ENCODE peak calls at places on chromosomes 2 and 18, in four cellular contexts. One of them, this sample, is unnamed.

GRCh38 chr2:8587920-8588830 is 93.7 kb upstream of the ID2 start:
- DNase-seq in A549: no peak
- DNase-seq in K562: no peak
- DNase-seq in endothelial cell of umbilical vein: no peak
- DNase-seq in this sample: no peak

GRCh38 chr2:101858246-101858645 is 133.5 kb upstream of the IL1R2 start:
- DNase-seq in K562: no peak
- DNase-seq in A549: no peak
- DNase-seq in endothelial cell of umbilical vein: no peak
- DNase-seq in this sample: no peak

GRCh38 chr2:10333247-10333613 is 30.5 kb downstream of the HPCAL1 start:
- DNase-seq in K562: no peak
- DNase-seq in endothelial cell of umbilical vein: no peak
- DNase-seq in A549: no peak
- DNase-seq in this sample: peak

GRCh38 chr2:238159676-238160205 is 971 bp downstream of the ERFE start:
- DNase-seq in K562: no peak
- DNase-seq in A549: no peak
- DNase-seq in endothelial cell of umbilical vein: no peak
- DNase-seq in this sample: no peak

GRCh38 chr2:184598313-184599053 is at the start of gene ZNF804A:
- DNase-seq in K562: peak
- DNase-seq in endothelial cell of umbilical vein: peak
- DNase-seq in A549: peak
- DNase-seq in this sample: peak

GRCh38 chr2:119491776-119492525 is 32.3 kb downstream of the SCTR start:
- DNase-seq in A549: peak
- DNase-seq in K562: no peak
- DNase-seq in endothelial cell of umbilical vein: peak
- DNase-seq in this sample: no peak

GRCh38 chr18:62904396-62905285 is 189.3 kb downstream of the PHLPP1 start:
- DNase-seq in A549: no peak
- DNase-seq in endothelial cell of umbilical vein: peak
- DNase-seq in K562: no peak
- DNase-seq in this sample: no peak

GRCh38 chr2:201795608-201796477 is 10.5 kb upstream of the CDK15 start:
- DNase-seq in endothelial cell of umbilical vein: peak
- DNase-seq in K562: peak
- DNase-seq in A549: peak
- DNase-seq in this sample: peak

GRCh38 chr2:189305291-189305943 is 125.9 kb upstream of the COL5A2 start:
- DNase-seq in A549: no peak
- DNase-seq in endothelial cell of umbilical vein: no peak
- DNase-seq in K562: no peak
- DNase-seq in this sample: no peak

GRCh38 chr2:182447843-182448242 is 21.0 kb upstream of the PDE1A start:
- DNase-seq in A549: no peak
- DNase-seq in endothelial cell of umbilical vein: no peak
- DNase-seq in K562: no peak
- DNase-seq in this sample: no peak

GRCh38 chr18:56574827-56575226 is 63.6 kb downstream of the TXNL1 start:
- DNase-seq in A549: no peak
- DNase-seq in endothelial cell of umbilical vein: peak
- DNase-seq in K562: no peak
- DNase-seq in this sample: no peak

GRCh38 chr2:181312515-181312927 is 144.7 kb upstream of the ITGA4 start:
- DNase-seq in endothelial cell of umbilical vein: no peak
- DNase-seq in A549: no peak
- DNase-seq in K562: no peak
- DNase-seq in this sample: no peak

GRCh38 chr2:3612639-3613523 is 18.0 kb downstream of the COLEC11 start:
- DNase-seq in A549: no peak
- DNase-seq in endothelial cell of umbilical vein: no peak
- DNase-seq in K562: no peak
- DNase-seq in this sample: no peak

GRCh38 chr2:58428553-58429284 is 187.6 kb upstream of the FANCL start:
- DNase-seq in K562: no peak
- DNase-seq in A549: peak
- DNase-seq in endothelial cell of umbilical vein: no peak
- DNase-seq in this sample: no peak

GRCh38 chr2:239263937-239264837 is 136.6 kb downstream of the HDAC4 start:
- DNase-seq in A549: no peak
- DNase-seq in endothelial cell of umbilical vein: no peak
- DNase-seq in K562: no peak
- DNase-seq in this sample: peak

GRCh38 chr2:100741880-100742814 is 77.8 kb upstream of the NPAS2 start:
- DNase-seq in A549: no peak
- DNase-seq in endothelial cell of umbilical vein: no peak
- DNase-seq in K562: no peak
- DNase-seq in this sample: no peak

GRCh38 chr2:200308001-200308400 is 1.5 kb downstream of the SPATS2L start:
- DNase-seq in K562: no peak
- DNase-seq in A549: no peak
- DNase-seq in endothelial cell of umbilical vein: no peak
- DNase-seq in this sample: no peak

GRCh38 chr2:172021074-172021931 is 21.6 kb downstream of the METAP1D start:
- DNase-seq in endothelial cell of umbilical vein: no peak
- DNase-seq in K562: no peak
- DNase-seq in A549: no peak
- DNase-seq in this sample: no peak

GRCh38 chr2:8577573-8577972 is 104.3 kb upstream of the ID2 start:
- DNase-seq in A549: no peak
- DNase-seq in K562: no peak
- DNase-seq in endothelial cell of umbilical vein: no peak
- DNase-seq in this sample: no peak

GRCh38 chr18:21341141-21341540 is 99.1 kb downstream of the GREB1L start:
- DNase-seq in K562: no peak
- DNase-seq in endothelial cell of umbilical vein: no peak
- DNase-seq in A549: no peak
- DNase-seq in this sample: peak

GRCh38 chr2:62654423-62654791 is 51.1 kb upstream of the EHBP1 start:
- DNase-seq in A549: no peak
- DNase-seq in K562: no peak
- DNase-seq in endothelial cell of umbilical vein: no peak
- DNase-seq in this sample: no peak

GRCh38 chr2:186459009-186459408 is 27.1 kb upstream of the ZC3H15 start:
- DNase-seq in endothelial cell of umbilical vein: peak
- DNase-seq in A549: no peak
- DNase-seq in K562: no peak
- DNase-seq in this sample: peak

GRCh38 chr18:42915240-42915791 is 200.2 kb downstream of the RIT2 start:
- DNase-seq in K562: no peak
- DNase-seq in A549: no peak
- DNase-seq in endothelial cell of umbilical vein: no peak
- DNase-seq in this sample: no peak

GRCh38 chr2:105407946-105408743 is 9.3 kb upstream of the FHL2 start:
- DNase-seq in A549: no peak
- DNase-seq in K562: no peak
- DNase-seq in endothelial cell of umbilical vein: no peak
- DNase-seq in this sample: no peak

GRCh38 chr2:212454149-212454548 is 84.5 kb downstream of the ERBB4 start:
- DNase-seq in K562: no peak
- DNase-seq in A549: no peak
- DNase-seq in endothelial cell of umbilical vein: no peak
- DNase-seq in this sample: no peak

GRCh38 chr18:39751161-39751560 is 2185.6 kb upstream of the CELF4 start:
- DNase-seq in endothelial cell of umbilical vein: no peak
- DNase-seq in A549: no peak
- DNase-seq in K562: no peak
- DNase-seq in this sample: no peak

GRCh38 chr2:203328735-203329549 is 748 bp downstream of the ABI2 start:
- DNase-seq in K562: peak
- DNase-seq in A549: peak
- DNase-seq in endothelial cell of umbilical vein: peak
- DNase-seq in this sample: peak

GRCh38 chr2:168237741-168238140 is 9.7 kb downstream of the STK39 start:
- DNase-seq in endothelial cell of umbilical vein: peak
- DNase-seq in A549: no peak
- DNase-seq in K562: no peak
- DNase-seq in this sample: no peak

GRCh38 chr2:75986617-75987016 is 275.9 kb upstream of the GCFC2 start:
- DNase-seq in K562: no peak
- DNase-seq in endothelial cell of umbilical vein: no peak
- DNase-seq in A549: no peak
- DNase-seq in this sample: no peak

GRCh38 chr2:215764441-215765048 is 248.8 kb downstream of the MREG start:
- DNase-seq in K562: peak
- DNase-seq in endothelial cell of umbilical vein: peak
- DNase-seq in A549: no peak
- DNase-seq in this sample: peak

GRCh38 chr2:144239726-144240125 is 280.2 kb downstream of the ZEB2 start:
- DNase-seq in endothelial cell of umbilical vein: no peak
- DNase-seq in K562: no peak
- DNase-seq in A549: no peak
- DNase-seq in this sample: no peak

GRCh38 chr2:10475221-10475722 is 27.1 kb upstream of the ODC1 start:
- DNase-seq in A549: no peak
- DNase-seq in K562: no peak
- DNase-seq in endothelial cell of umbilical vein: no peak
- DNase-seq in this sample: no peak

GRCh38 chr2:925309-925708 is 25.3 kb upstream of the SNTG2 start:
- DNase-seq in endothelial cell of umbilical vein: no peak
- DNase-seq in A549: no peak
- DNase-seq in K562: no peak
- DNase-seq in this sample: no peak

GRCh38 chr2:207121784-207122183 is 44.0 kb downstream of the KLF7 start:
- DNase-seq in K562: no peak
- DNase-seq in endothelial cell of umbilical vein: peak
- DNase-seq in A549: no peak
- DNase-seq in this sample: no peak

GRCh38 chr2:31504305-31504704 is 76.4 kb downstream of the SRD5A2 start:
- DNase-seq in K562: no peak
- DNase-seq in A549: no peak
- DNase-seq in endothelial cell of umbilical vein: no peak
- DNase-seq in this sample: no peak

GRCh38 chr2:212998629-212999359 is 152.6 kb downstream of the IKZF2 start:
- DNase-seq in A549: no peak
- DNase-seq in K562: no peak
- DNase-seq in endothelial cell of umbilical vein: no peak
- DNase-seq in this sample: no peak

GRCh38 chr18:7904529-7904928 is 337.4 kb downstream of the PTPRM start:
- DNase-seq in A549: no peak
- DNase-seq in endothelial cell of umbilical vein: no peak
- DNase-seq in K562: no peak
- DNase-seq in this sample: no peak

GRCh38 chr2:120245520-120245835 is 7.2 kb upstream of the RALB start:
- DNase-seq in K562: no peak
- DNase-seq in A549: no peak
- DNase-seq in endothelial cell of umbilical vein: peak
- DNase-seq in this sample: no peak

GRCh38 chr2:74461187-74462053 is 3.2 kb downstream of the WBP1 start:
- DNase-seq in K562: no peak
- DNase-seq in A549: no peak
- DNase-seq in endothelial cell of umbilical vein: no peak
- DNase-seq in this sample: peak
- TF ChIP-seq CTCF in K562: peak
- TF ChIP-seq CTCF in A549: peak
- TF ChIP-seq CTCF in endothelial cell of umbilical vein: no peak
- TF ChIP-seq CTCF in this sample: peak

GRCh38 chr2:25559148-25559547 is 114.2 kb downstream of the DTNB start:
- DNase-seq in K562: no peak
- DNase-seq in A549: no peak
- DNase-seq in endothelial cell of umbilical vein: no peak
- DNase-seq in this sample: no peak
- TF ChIP-seq MYC in K562: no peak
- TF ChIP-seq MYC in A549: no peak
- TF ChIP-seq MYC in endothelial cell of umbilical vein: no peak
- TF ChIP-seq MYC in this sample: no peak

DNA sequence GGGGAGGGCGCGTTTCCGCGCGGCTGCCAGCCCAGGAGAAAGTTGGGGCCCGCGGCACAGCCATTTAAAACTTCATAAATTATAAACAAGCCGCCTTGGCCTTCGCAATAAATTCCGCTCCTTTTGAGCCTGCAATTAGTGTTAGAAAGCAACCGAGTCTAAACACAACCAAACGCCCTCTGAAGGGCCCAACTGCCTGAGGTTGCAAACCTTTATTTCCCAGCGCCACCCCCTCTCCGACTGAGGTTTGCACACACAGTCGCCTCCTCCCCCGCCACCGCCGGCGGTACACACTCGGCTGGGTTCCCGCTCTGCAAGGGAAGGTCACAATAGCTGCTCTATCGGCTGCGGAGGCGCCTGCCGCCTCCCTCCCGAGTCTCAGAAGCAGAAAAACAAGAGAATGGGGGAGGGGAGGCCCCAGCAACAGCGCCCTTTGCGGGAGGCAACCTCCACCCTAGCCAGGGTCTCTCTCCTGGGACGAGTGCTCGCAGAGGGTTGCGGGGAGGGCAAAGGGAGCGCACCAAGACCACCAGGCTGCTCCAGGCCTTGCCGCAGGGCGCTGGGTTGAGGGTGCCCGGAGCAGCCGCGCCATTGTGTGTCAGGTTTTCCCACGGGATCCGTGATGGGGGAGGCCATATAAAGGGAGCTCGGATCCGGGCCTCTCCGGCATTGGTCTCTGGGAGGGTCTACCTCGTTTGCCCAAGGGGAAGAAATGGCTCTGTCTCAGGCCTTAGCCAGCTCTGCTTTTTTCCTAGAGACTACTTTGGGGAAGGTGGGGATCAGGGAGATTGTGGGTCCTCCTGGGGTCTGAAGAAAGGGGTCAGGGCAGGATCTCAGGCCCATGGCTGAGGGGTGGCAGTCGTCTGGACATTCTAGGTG is 13.4 kb upstream of the HOXD1 start:
- DNase-seq in K562: peak
- DNase-seq in A549: no peak
- DNase-seq in endothelial cell of umbilical vein: no peak
- DNase-seq in this sample: peak
- H3K4me3 ChIP-seq in K562: no peak
- H3K4me3 ChIP-seq in A549: no peak
- H3K4me3 ChIP-seq in endothelial cell of umbilical vein: no peak
- H3K4me3 ChIP-seq in this sample: peak

GRCh38 chr2:60560734-60561649 is 7.5 kb upstream of the BCL11A start:
- DNase-seq in A549: no peak
- DNase-seq in endothelial cell of umbilical vein: no peak
- DNase-seq in K562: peak
- DNase-seq in this sample: peak
- TF ChIP-seq CTCF in A549: peak
- TF ChIP-seq CTCF in endothelial cell of umbilical vein: peak
- TF ChIP-seq CTCF in K562: peak
- TF ChIP-seq CTCF in this sample: peak

This sample was measured in NB4.